ENCODE peak calls at places on chromosomes 6 and 20, in four cellular contexts. D is WERI-Rb-1, I is endothelial cell, L is hepatocyte. E is an unnamed sample.
A peak's percentile ranks its signal among the peaks of the same experiment; 100 is the strongest.

GRCh38 chr6:12709556-12709955 is 7.0 kb upstream of the PHACTR1 start:
- DNase-seq in D (no peak), I (no peak), L (no peak), E (no peak)

GRCh38 chr6:16854986-16855385 is 93.7 kb upstream of the ATXN1 start:
- DNase-seq in D (no peak), I (no peak), L (no peak), E (no peak)

GRCh38 chr6:69796081-69796626 is 656 bp downstream of the LMBRD1 start:
- DNase-seq in D (no peak), I (no peak), L (peak; percentile 74), E (no peak)

GRCh38 chr20:19211661-19212523 is 550 bp upstream of the SLC24A3 start:
- DNase-seq in D (no peak), I (peak; percentile 52), L (peak; percentile 46), E (no peak)

GRCh38 chr6:7216941-7217621 is 95.9 kb downstream of the SSR1 start:
- DNase-seq in D (no peak), I (peak; percentile 13), L (no peak), E (peak; percentile 62)

GRCh38 chr6:26321005-26321404 is 44.0 kb upstream of the BTN3A2 start:
- DNase-seq in D (no peak), I (no peak), L (no peak), E (no peak)

GRCh38 chr6:6661684-6662083 is 73.2 kb downstream of the LY86 start:
- DNase-seq in D (no peak), I (no peak), L (peak; percentile 69), E (peak; percentile 61)

GRCh38 chr6:144951730-144952437 is 666.7 kb downstream of the UTRN start:
- DNase-seq in D (no peak), I (no peak), L (no peak), E (no peak)

GRCh38 chr20:32333988-32334885 is 23.9 kb upstream of the ASXL1 start:
- DNase-seq in D (no peak), I (no peak), L (no peak), E (peak; percentile 70)

GRCh38 chr6:110645685-110646418 is 169.4 kb downstream of the CDK19 start:
- DNase-seq in D (no peak), I (no peak), L (no peak), E (no peak)

GRCh38 chr6:45743028-45743615 is 272.5 kb downstream of the CLIC5 start:
- DNase-seq in D (no peak), I (no peak), L (no peak), E (no peak)

GRCh38 chr6:131998255-131998982 is 47.2 kb upstream of the CCN2 start:
- DNase-seq in D (no peak), I (no peak), L (peak; percentile 48), E (no peak)

GRCh38 chr6:165721349-165721748 is 58.3 kb upstream of the PDE10A start:
- DNase-seq in D (no peak), I (no peak), L (no peak), E (no peak)

GRCh38 chr6:90095788-90096187 is 200.9 kb downstream of the BACH2 start:
- DNase-seq in D (no peak), I (no peak), L (no peak), E (no peak)

GRCh38 chr6:91299544-91300491 is 712.9 kb upstream of the MAP3K7 start:
- DNase-seq in D (no peak), I (no peak), L (peak; percentile 49), E (no peak)

GRCh38 chr20:5996765-5997164 is 46.3 kb downstream of the MCM8 start:
- DNase-seq in D (no peak), I (no peak), L (no peak), E (no peak)

GRCh38 chr6:131082335-131082734 is 19.3 kb upstream of the EPB41L2 start:
- DNase-seq in D (no peak), I (no peak), L (no peak), E (no peak)

GRCh38 chr6:28884423-28885148 is 39.2 kb downstream of the TRIM27 start:
- DNase-seq in D (peak; percentile 43), I (no peak), L (no peak), E (no peak)

GRCh38 chr6:110053395-110054240 is 75.5 kb downstream of the GPR6 start:
- DNase-seq in D (peak; percentile 25), I (peak; percentile 36), L (peak; percentile 76), E (peak; percentile 12)

GRCh38 chr6:27472182-27472616 is 706 bp downstream of the ZNF184 start:
- DNase-seq in D (peak; percentile 84), I (peak; percentile 48), L (peak; percentile 76), E (no peak)

GRCh38 chr6:38806271-38806670 is 91.2 kb downstream of the DNAH8 start:
- DNase-seq in D (no peak), I (no peak), L (no peak), E (no peak)

GRCh38 chr6:130681028-130681427 is 146.2 kb upstream of the SMLR1 start:
- DNase-seq in D (no peak), I (no peak), L (no peak), E (no peak)

GRCh38 chr20:13800728-13801134 is 15.9 kb downstream of the NDUFAF5 start:
- DNase-seq in D (no peak), I (no peak), L (peak; percentile 55), E (peak; percentile 91)

GRCh38 chr6:106076139-106076538 is 10.0 kb upstream of the PRDM1 start:
- DNase-seq in D (no peak), I (no peak), L (no peak), E (no peak)

GRCh38 chr6:161169690-161170089 is 104.2 kb downstream of the AGPAT4 start:
- DNase-seq in D (no peak), I (no peak), L (peak; percentile 37), E (peak; percentile 53)

GRCh38 chr6:12271997-12272396 is 18.2 kb upstream of the EDN1 start:
- DNase-seq in D (no peak), I (no peak), L (no peak), E (no peak)

GRCh38 chr6:106119526-106119925 is 33.4 kb downstream of the PRDM1 start:
- DNase-seq in D (no peak), I (no peak), L (peak; percentile 77), E (no peak)

GRCh38 chr6:137234505-137234863 is 15.3 kb upstream of the IFNGR1 start:
- DNase-seq in D (no peak), I (no peak), L (peak; percentile 37), E (no peak)

GRCh38 chr20:22489614-22490286 is 94.6 kb downstream of the FOXA2 start:
- DNase-seq in D (no peak), I (no peak), L (no peak), E (no peak)

GRCh38 chr6:33211136-33211535 is 2.8 kb downstream of the RING1 start:
- DNase-seq in D (no peak), I (no peak), L (no peak), E (peak; percentile 42)

GRCh38 chr6:37691904-37692806 is 5.5 kb downstream of the MDGA1 start:
- DNase-seq in D (peak; percentile 92), I (peak; percentile 84), L (peak; percentile 80), E (peak; percentile 39)

GRCh38 chr6:139452176-139452876 is 77.9 kb upstream of the CITED2 start:
- DNase-seq in D (no peak), I (no peak), L (no peak), E (no peak)

GRCh38 chr6:150560884-150561219 is 38.8 kb upstream of the PLEKHG1 start:
- DNase-seq in D (no peak), I (no peak), L (no peak), E (no peak)

GRCh38 chr6:39790772-39791171 is 1.4 kb upstream of the DAAM2 start:
- DNase-seq in D (no peak), I (no peak), L (no peak), E (no peak)

GRCh38 chr20:47111576-47111975 is 216.9 kb downstream of the EYA2 start:
- DNase-seq in D (no peak), I (no peak), L (no peak), E (no peak)

GRCh38 chr6:44662461-44663121 is 275.1 kb downstream of the CDC5L start:
- DNase-seq in D (peak; percentile 56), I (no peak), L (no peak), E (no peak)

GRCh38 chr6:164962805-164963204 is 346.6 kb downstream of the C6orf118 start:
- DNase-seq in D (no peak), I (no peak), L (no peak), E (no peak)

GRCh38 chr6:137493218-137494038 is 766 bp downstream of the OLIG3 start:
- DNase-seq in D (no peak), I (no peak), L (no peak), E (peak; percentile 77)

GRCh38 chr20:3686867-3687321 is 5.1 kb upstream of the ADAM33 start:
- DNase-seq in D (no peak), I (no peak), L (peak; percentile 58), E (peak; percentile 24)
- TF ChIP-seq CTCF in D (no peak), I (no peak), L (no peak), E (no peak)

GRCh38 chr6:118968416-118968815 is 33.5 kb upstream of the MCM9 start:
- DNase-seq in D (no peak), I (no peak), L (peak; percentile 60), E (no peak)
- TF ChIP-seq CTCF in D (no peak), I (no peak), L (peak; percentile 73), E (no peak)

DNA sequence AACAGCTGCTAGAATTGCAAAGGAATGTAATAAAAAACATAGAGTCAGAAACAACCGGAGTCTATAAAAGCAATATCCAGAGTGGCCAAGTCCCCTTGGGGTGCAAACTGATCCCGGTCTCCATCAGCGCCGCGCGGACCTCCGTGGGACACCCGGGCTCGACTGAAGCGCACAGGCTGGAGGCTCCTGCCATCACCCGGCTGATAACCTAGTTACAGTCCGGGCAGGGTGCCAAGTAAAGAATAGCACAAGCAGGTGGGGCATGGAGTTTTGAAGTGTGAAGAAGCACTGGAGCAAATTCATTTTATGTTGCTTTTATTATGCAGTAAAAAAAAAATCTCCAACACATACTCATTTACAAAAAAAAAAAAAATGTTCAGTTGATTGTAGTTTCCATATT is 205.1 kb upstream of the GMDS start:
- DNase-seq in D (no peak), I (no peak), L (peak; percentile 34), E (peak; percentile 40)
- TF ChIP-seq CTCF in D (no peak), I (no peak), L (no peak), E (no peak)

GRCh38 chr20:43514062-43514971 is 6.8 kb downstream of the L3MBTL1 start:
- DNase-seq in D (peak; percentile 98), I (peak; percentile 91), L (peak; percentile 99), E (peak; percentile 99)

GRCh38 chr20:43515628-43516027 is 8.1 kb downstream of the L3MBTL1 start:
- DNase-seq in D (no peak), I (no peak), L (no peak), E (no peak)

GRCh38 chr20:43511879-43512278 is 4.4 kb downstream of the L3MBTL1 start:
- DNase-seq in D (no peak), I (no peak), L (no peak), E (no peak)

GRCh38 chr20:43516251-43516824 is 8.8 kb downstream of the L3MBTL1 start:
- DNase-seq in D (no peak), I (no peak), L (no peak), E (no peak)

GRCh38 chr20:43513298-43514061 is 6.0 kb downstream of the L3MBTL1 start:
- DNase-seq in D (no peak), I (no peak), L (no peak), E (no peak)
- TF ChIP-seq CTCF in D (no peak), I (no peak), L (no peak), E (no peak)

GRCh38 chr6:117025310-117025709 is 148.3 kb downstream of the RFX6 start:
- DNase-seq in D (no peak), I (no peak), L (no peak), E (no peak)
- TF ChIP-seq CTCF in D (no peak), I (no peak), L (no peak), E (no peak)

GRCh38 chr6:34226731-34227586 is 9.7 kb upstream of the HMGA1 start:
- DNase-seq in D (no peak), I (no peak), L (no peak), E (no peak)
- TF ChIP-seq CTCF in D (peak; percentile 19), I (no peak), L (no peak), E (no peak)

E was measured in pancreas.